ENCODE peak calls at places on chromosomes 4 and X, in four cellular contexts. O is tibial nerve; W is CD8-positive, alpha-beta memory T cell; X is NCI-H748 treated with DMSO at 0.1 percent for 48 hours. U is an unnamed sample.

GRCh38 chrX:120453985-120454384 is 15.1 kb downstream of the LAMP2 start:
- DNase-seq in O (no peak), W (no peak), X (no peak), U (no peak)

GRCh38 chrX:140274761-140275525 is 229.9 kb downstream of the SOX3 start:
- DNase-seq in O (no peak), W (no peak), X (no peak), U (no peak)

GRCh38 chr4:77821775-77822174 is 2.6 kb upstream of the CNOT6L start:
- DNase-seq in O (no peak), W (peak), X (no peak), U (no peak)

GRCh38 chr4:80360900-80361299 is 25.4 kb downstream of the CFAP299 start:
- DNase-seq in O (no peak), W (no peak), X (no peak), U (no peak)

GRCh38 chrX:100677616-100678181 is 33.7 kb downstream of the SRPX2 start:
- DNase-seq in O (no peak), W (no peak), X (no peak), U (no peak)

GRCh38 chr4:103318327-103318726 is 120.2 kb upstream of the CENPE start:
- DNase-seq in O (no peak), W (no peak), X (no peak), U (no peak)

GRCh38 chrX:109959356-109959871 is 43.5 kb upstream of the TMEM164 start:
- DNase-seq in O (no peak), W (no peak), X (no peak), U (no peak)

GRCh38 chrX:38342853-38343778 is 9.3 kb upstream of the OTC start:
- DNase-seq in O (no peak), W (no peak), X (no peak), U (no peak)

GRCh38 chr4:140096483-140096861 is 57.5 kb downstream of the MAML3 start:
- DNase-seq in O (no peak), W (no peak), X (no peak), U (no peak)

GRCh38 chrX:15301924-15302323 is 13.5 kb downstream of the ASB11 start:
- DNase-seq in O (peak), W (no peak), X (no peak), U (no peak)

GRCh38 chrX:23373129-23373804 is 38.6 kb downstream of the PTCHD1 start:
- DNase-seq in O (no peak), W (no peak), X (no peak), U (no peak)

GRCh38 chr4:4416981-4417380 is 30.1 kb downstream of the NSG1 start:
- DNase-seq in O (peak), W (no peak), X (no peak), U (no peak)

GRCh38 chr4:125316781-125317525 is 2.2 kb downstream of the FAT4 start:
- DNase-seq in O (no peak), W (no peak), X (no peak), U (no peak)

GRCh38 chrX:100413231-100413630 is 3.2 kb upstream of the PCDH19 start:
- DNase-seq in O (peak), W (no peak), X (peak), U (peak)

GRCh38 chrX:70422886-70423336 is at the start of gene GDPD2:
- DNase-seq in O (no peak), W (no peak), X (no peak), U (no peak)

GRCh38 chrX:41475611-41476241 is 28.6 kb downstream of the NYX start:
- DNase-seq in O (no peak), W (no peak), X (peak), U (no peak)

GRCh38 chrX:119878740-119879139 is 7.1 kb downstream of the NDUFA1 start:
- DNase-seq in O (no peak), W (peak), X (no peak), U (no peak)

GRCh38 chr4:149896428-149896827 is 80.8 kb upstream of the IQCM start:
- DNase-seq in O (no peak), W (no peak), X (peak), U (no peak)

GRCh38 chr4:30537462-30537861 is 182.7 kb upstream of the PCDH7 start:
- DNase-seq in O (no peak), W (no peak), X (no peak), U (no peak)

GRCh38 chr4:69731261-69731660 is 29.2 kb downstream of the SULT1B1 start:
- DNase-seq in O (no peak), W (no peak), X (no peak), U (no peak)

GRCh38 chr4:1008840-1009646 is 2.4 kb upstream of the FGFRL1 start:
- DNase-seq in O (no peak), W (peak), X (no peak), U (no peak)

GRCh38 chrX:12901486-12901885 is 4.9 kb upstream of the TLR8 start:
- DNase-seq in O (peak), W (peak), X (peak), U (peak)

GRCh38 chr4:39446842-39447573 is 11.7 kb downstream of the RPL9 start:
- DNase-seq in O (no peak), W (peak), X (peak), U (peak)

GRCh38 chrX:79065696-79066095 is 78.8 kb upstream of the GPR174 start:
- DNase-seq in O (no peak), W (no peak), X (no peak), U (peak)

GRCh38 chrX:154030266-154030665 is 10.6 kb upstream of the IRAK1 start:
- DNase-seq in O (no peak), W (no peak), X (no peak), U (no peak)

GRCh38 chrX:123830309-123830708 is 29.5 kb upstream of the XIAP start:
- DNase-seq in O (no peak), W (no peak), X (peak), U (peak)

GRCh38 chr4:13990596-13991589 is 363.4 kb upstream of the BOD1L1 start:
- DNase-seq in O (no peak), W (no peak), X (no peak), U (no peak)

GRCh38 chr4:140790765-140791164 is 34.6 kb upstream of the TBC1D9 start:
- DNase-seq in O (no peak), W (no peak), X (no peak), U (peak)

GRCh38 chr4:13540446-13541175 is 3.7 kb downstream of the NKX3-2 start:
- DNase-seq in O (no peak), W (no peak), X (no peak), U (no peak)

GRCh38 chr4:113146876-113147358 is 97.5 kb downstream of the ANK2 start:
- DNase-seq in O (no peak), W (no peak), X (no peak), U (no peak)

GRCh38 chrX:20231598-20231997 is 35.1 kb downstream of the RPS6KA3 start:
- DNase-seq in O (no peak), W (no peak), X (no peak), U (no peak)

GRCh38 chr4:122865421-122865820 is 38.8 kb downstream of the FGF2 start:
- DNase-seq in O (no peak), W (no peak), X (no peak), U (no peak)

GRCh38 chr4:15690020-15690809 is 8.6 kb downstream of the FAM200B start:
- DNase-seq in O (no peak), W (no peak), X (no peak), U (no peak)

GRCh38 chrX:28880136-28880535 is 292.9 kb downstream of the IL1RAPL1 start:
- DNase-seq in O (no peak), W (no peak), X (no peak), U (no peak)

GRCh38 chrX:38484607-38485498 is 76.5 kb upstream of the TSPAN7 start:
- DNase-seq in O (no peak), W (no peak), X (no peak), U (no peak)

GRCh38 chr4:6390357-6390756 is 82.1 kb downstream of the PPP2R2C start:
- DNase-seq in O (no peak), W (no peak), X (no peak), U (no peak)

GRCh38 chr4:112633477-112634235 is 3.1 kb downstream of the ZGRF1 start:
- DNase-seq in O (no peak), W (peak), X (peak), U (no peak)

GRCh38 chrX:71545364-71545763 is 12.5 kb downstream of the OGT start:
- DNase-seq in O (no peak), W (peak), X (no peak), U (no peak)

GRCh38 chrX:41718481-41719245 is 5.3 kb upstream of the GPR82 start:
- DNase-seq in O (no peak), W (no peak), X (no peak), U (no peak)

U was measured in stimulated activated naive B cell treated with anti-CD40 and anti-IgM and Interleukin-4, amounts not matched to agents 10 μg/mL and 1 μg/mL and 100 μg/mL, for 72 hours.